ENCODE peak calls at places on chromosomes 7 and 10, in eight cellular contexts. D, V, L, R, W, I, H and B are unnamed samples.

GRCh38 chr7:148044173-148044572 is 546.4 kb upstream of the C7orf33 start:
- DNase-seq in D (no peak), V (no peak), L (no peak), R (no peak), W (no peak), I (no peak), H (no peak), B (no peak)

GRCh38 chr7:50068026-50068425 is 25.0 kb downstream of the ZPBP start:
- DNase-seq in D (no peak), V (no peak), L (no peak), R (peak; percentile 16), W (no peak), I (no peak), H (no peak), B (no peak)

GRCh38 chr7:47100815-47101435 is 481.0 kb downstream of the TNS3 start:
- DNase-seq in D (peak; percentile 74), V (peak; percentile 43), L (peak; percentile 47), R (peak; percentile 56), W (no peak), I (peak; percentile 71), H (peak; percentile 46), B (no peak)

GRCh38 chr10:2839081-2839725 is 228.1 kb upstream of the PFKP start:
- DNase-seq in D (peak; percentile 55), V (peak; percentile 6), L (peak; percentile 38), R (peak; percentile 24), W (no peak), I (peak; percentile 49), H (peak; percentile 37), B (no peak)

GRCh38 chr7:98202367-98203195 is 8.7 kb upstream of the BHLHA15 start:
- DNase-seq in D (no peak), V (no peak), L (no peak), R (peak; percentile 96), W (peak; percentile 52), I (no peak), H (no peak), B (no peak)

GRCh38 chr10:96719850-96720421 is 378 bp downstream of the PIK3AP1 start:
- DNase-seq in D (peak; percentile 86), V (no peak), L (peak; percentile 52), R (peak; percentile 94), W (peak; percentile 35), I (peak; percentile 66), H (peak; percentile 19), B (no peak)

GRCh38 chr7:54705436-54705835 is 53.6 kb downstream of the SEC61G start:
- DNase-seq in D (no peak), V (peak; percentile 37), L (no peak), R (no peak), W (no peak), I (no peak), H (peak; percentile 62), B (no peak)

GRCh38 chr10:131872837-131873375 is 27.9 kb upstream of the PPP2R2D start:
- DNase-seq in D (no peak), V (no peak), L (no peak), R (no peak), W (no peak), I (no peak), H (no peak), B (no peak)

GRCh38 chr10:18539335-18539734 is 112.1 kb downstream of the NSUN6 start:
- DNase-seq in D (no peak), V (no peak), L (no peak), R (no peak), W (no peak), I (no peak), H (no peak), B (no peak)

DNA sequence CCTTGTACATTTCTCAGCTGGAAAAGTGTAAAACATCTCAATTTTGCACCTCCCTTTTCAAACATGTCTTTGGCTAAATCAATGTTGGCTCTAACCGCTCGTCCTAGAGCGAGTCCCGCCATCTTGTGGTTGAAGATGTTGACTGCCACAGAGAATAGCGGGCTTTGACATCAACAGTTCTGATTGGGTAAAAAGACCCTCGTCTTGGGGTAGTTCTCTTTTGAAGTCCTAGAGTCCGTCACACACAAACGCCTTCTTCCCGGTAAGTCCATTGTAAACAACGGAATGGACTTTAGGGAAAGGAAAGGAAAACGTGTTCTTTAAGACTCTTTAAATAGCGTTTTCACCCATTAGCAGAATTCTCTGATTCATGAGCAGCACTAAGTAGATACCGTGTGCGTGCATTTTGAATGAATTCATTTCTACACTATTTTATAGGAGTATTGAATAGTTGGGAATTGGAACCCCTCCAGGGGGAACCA is 454 bp upstream of the RPP30 start:
- DNase-seq in D (no peak), V (peak; percentile 81), L (peak; percentile 54), R (peak; percentile 71), W (no peak), I (peak; percentile 77), H (peak; percentile 71), B (no peak)
- TF ChIP-seq CTCF in D (peak; percentile 41), V (peak; percentile 62), L (peak; percentile 70), R (peak; percentile 72), W (peak; percentile 40), I (peak; percentile 66), H (peak; percentile 78), B (peak; percentile 73)

GRCh38 chr10:99312501-99312900 is 16.7 kb upstream of the CNNM1 start:
- DNase-seq in D (no peak), V (no peak), L (no peak), R (no peak), W (no peak), I (no peak), H (no peak), B (no peak)

GRCh38 chr10:99315853-99316252 is 13.3 kb upstream of the CNNM1 start:
- DNase-seq in D (no peak), V (no peak), L (no peak), R (no peak), W (no peak), I (no peak), H (no peak), B (no peak)

GRCh38 chr10:99316374-99316773 is 12.8 kb upstream of the CNNM1 start:
- DNase-seq in D (no peak), V (no peak), L (no peak), R (no peak), W (no peak), I (no peak), H (no peak), B (no peak)

GRCh38 chr10:99318048-99318447 is 11.1 kb upstream of the CNNM1 start:
- DNase-seq in D (no peak), V (no peak), L (no peak), R (no peak), W (no peak), I (no peak), H (no peak), B (no peak)

GRCh38 chr10:99318475-99318874 is 10.7 kb upstream of the CNNM1 start:
- DNase-seq in D (no peak), V (no peak), L (no peak), R (no peak), W (no peak), I (no peak), H (no peak), B (no peak)
- TF ChIP-seq CTCF in D (no peak), V (no peak), L (no peak), R (no peak), W (no peak), I (no peak), H (no peak), B (no peak)

GRCh38 chr7:45076946-45077345 is 11.8 kb downstream of the NACAD start:
- DNase-seq in D (no peak), V (no peak), L (no peak), R (no peak), W (no peak), I (no peak), H (no peak), B (no peak)

GRCh38 chr7:45075871-45076796 is 12.6 kb downstream of the NACAD start:
- DNase-seq in D (no peak), V (no peak), L (no peak), R (no peak), W (no peak), I (no peak), H (no peak), B (no peak)

GRCh38 chr7:45077579-45077978 is 11.2 kb downstream of the NACAD start:
- DNase-seq in D (no peak), V (no peak), L (no peak), R (no peak), W (no peak), I (no peak), H (no peak), B (no peak)

GRCh38 chr7:45080265-45080957 is 8.4 kb downstream of the NACAD start:
- DNase-seq in D (no peak), V (no peak), L (no peak), R (no peak), W (no peak), I (no peak), H (no peak), B (no peak)

DNA sequence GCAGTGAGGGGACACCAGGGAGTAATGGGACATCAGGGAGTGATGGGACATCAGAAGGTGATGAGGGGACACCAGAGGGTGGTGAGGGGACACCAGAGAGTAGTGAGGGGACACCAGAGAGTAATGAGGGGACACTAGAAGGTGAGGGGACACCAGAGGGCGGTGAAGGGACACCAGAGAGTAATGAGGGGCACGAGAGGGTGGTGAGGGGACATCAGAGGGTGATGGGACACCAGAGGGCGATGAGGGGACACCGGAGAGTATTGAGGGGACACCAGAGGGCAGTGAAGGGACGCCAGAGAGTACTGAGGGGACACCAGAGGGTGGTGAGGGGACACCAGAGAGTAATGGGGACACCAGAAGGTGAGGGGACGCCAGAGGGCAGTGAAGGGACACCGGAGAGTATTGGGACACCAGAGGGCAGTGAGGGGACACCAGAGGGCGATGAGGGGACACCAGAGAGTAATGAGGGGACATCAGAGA is 10.5 kb downstream of the NACAD start:
- DNase-seq in D (no peak), V (no peak), L (no peak), R (no peak), W (no peak), I (no peak), H (no peak), B (no peak)
- TF ChIP-seq CTCF in D (no peak), V (no peak), L (no peak), R (no peak), W (no peak), I (no peak), H (no peak), B (no peak)

GRCh38 chr10:62851449-62851848 is 35.3 kb upstream of the EGR2 start:
- DNase-seq in D (no peak), V (peak; percentile 1), L (no peak), R (peak; percentile 39), W (no peak), I (no peak), H (no peak), B (no peak)
- TF ChIP-seq CTCF in D (peak; percentile 37), V (peak; percentile 12), L (peak; percentile 46), R (peak; percentile 77), W (peak; percentile 40), I (peak; percentile 16), H (peak; percentile 36), B (peak; percentile 59)